ENCODE peak calls at places on chromosomes 6 and 20, in six cellular contexts. One of them, this sample, is unnamed. For H3K4me1 and H3K9me3, the result is how much of the 10 kb centered on the place peaks cover.

GRCh38 chr6:499617-500016 is 108.1 kb downstream of the IRF4 start:
- DNase-seq in tibial nerve: no peak
- DNase-seq in fibroblast of lung: no peak
- DNase-seq in heart left ventricle: no peak
- DNase-seq in IMR-90: no peak
- DNase-seq in left lung: no peak
- DNase-seq in this sample: no peak

GRCh38 chr6:129671442-129672344 is 38.3 kb downstream of the ARHGAP18 start:
- DNase-seq in IMR-90: no peak
- DNase-seq in tibial nerve: no peak
- DNase-seq in fibroblast of lung: no peak
- DNase-seq in left lung: no peak
- DNase-seq in heart left ventricle: no peak
- DNase-seq in this sample: no peak

GRCh38 chr20:49882171-49882970 is 33.0 kb downstream of the SPATA2 start:
- DNase-seq in tibial nerve: no peak
- DNase-seq in fibroblast of lung: no peak
- DNase-seq in heart left ventricle: no peak
- DNase-seq in left lung: no peak
- DNase-seq in IMR-90: no peak
- DNase-seq in this sample: no peak

GRCh38 chr6:131222773-131223172 is 87.5 kb downstream of the AKAP7 start:
- DNase-seq in left lung: no peak
- DNase-seq in tibial nerve: no peak
- DNase-seq in IMR-90: peak
- DNase-seq in fibroblast of lung: no peak
- DNase-seq in heart left ventricle: no peak
- DNase-seq in this sample: no peak

GRCh38 chr6:4647414-4648365 is 128.5 kb upstream of the CDYL start:
- DNase-seq in fibroblast of lung: peak
- DNase-seq in IMR-90: peak
- DNase-seq in left lung: peak
- DNase-seq in heart left ventricle: peak
- DNase-seq in tibial nerve: peak
- DNase-seq in this sample: peak

GRCh38 chr6:52739627-52740026 is 23.6 kb downstream of the GSTA2 start:
- DNase-seq in fibroblast of lung: no peak
- DNase-seq in heart left ventricle: no peak
- DNase-seq in left lung: no peak
- DNase-seq in IMR-90: no peak
- DNase-seq in tibial nerve: no peak
- DNase-seq in this sample: no peak

GRCh38 chr6:30930506-30930905 is 1.5 kb downstream of the SFTA2 start:
- DNase-seq in fibroblast of lung: no peak
- DNase-seq in left lung: no peak
- DNase-seq in tibial nerve: no peak
- DNase-seq in IMR-90: no peak
- DNase-seq in heart left ventricle: no peak
- DNase-seq in this sample: no peak

GRCh38 chr6:96499781-96500180 is 21.8 kb upstream of the UFL1 start:
- DNase-seq in tibial nerve: no peak
- DNase-seq in heart left ventricle: no peak
- DNase-seq in left lung: no peak
- DNase-seq in IMR-90: no peak
- DNase-seq in fibroblast of lung: no peak
- DNase-seq in this sample: no peak

GRCh38 chr6:75759207-75759606 is 10.2 kb downstream of the MYO6 start:
- DNase-seq in tibial nerve: no peak
- DNase-seq in IMR-90: no peak
- DNase-seq in heart left ventricle: no peak
- DNase-seq in left lung: no peak
- DNase-seq in fibroblast of lung: no peak
- DNase-seq in this sample: no peak

GRCh38 chr20:39888310-39888709 is 800.7 kb downstream of the MAFB start:
- DNase-seq in left lung: no peak
- DNase-seq in tibial nerve: no peak
- DNase-seq in fibroblast of lung: no peak
- DNase-seq in IMR-90: no peak
- DNase-seq in heart left ventricle: no peak
- DNase-seq in this sample: no peak

GRCh38 chr6:79225718-79226117 is 8.8 kb downstream of the HMGN3 start:
- DNase-seq in IMR-90: peak
- DNase-seq in heart left ventricle: no peak
- DNase-seq in left lung: no peak
- DNase-seq in fibroblast of lung: no peak
- DNase-seq in tibial nerve: no peak
- DNase-seq in this sample: no peak

GRCh38 chr20:43744966-43745733 is 18.3 kb upstream of the GTSF1L start:
- DNase-seq in IMR-90: no peak
- DNase-seq in fibroblast of lung: no peak
- DNase-seq in left lung: no peak
- DNase-seq in tibial nerve: no peak
- DNase-seq in heart left ventricle: no peak
- DNase-seq in this sample: peak

GRCh38 chr20:62706857-62707256 is 1.8 kb upstream of the NTSR1 start:
- DNase-seq in left lung: peak
- DNase-seq in tibial nerve: no peak
- DNase-seq in IMR-90: no peak
- DNase-seq in heart left ventricle: no peak
- DNase-seq in fibroblast of lung: no peak
- DNase-seq in this sample: no peak

GRCh38 chr20:62706344-62706743 is 2.3 kb upstream of the NTSR1 start:
- DNase-seq in IMR-90: no peak
- DNase-seq in heart left ventricle: no peak
- DNase-seq in fibroblast of lung: no peak
- DNase-seq in left lung: peak
- DNase-seq in tibial nerve: no peak
- DNase-seq in this sample: no peak

GRCh38 chr20:62708591-62709536 is at the start of gene NTSR1:
- DNase-seq in IMR-90: no peak
- DNase-seq in heart left ventricle: no peak
- DNase-seq in tibial nerve: no peak
- DNase-seq in left lung: peak
- DNase-seq in fibroblast of lung: peak
- DNase-seq in this sample: no peak

GRCh38 chr20:62707981-62708521 is 585 bp upstream of the NTSR1 start:
- DNase-seq in tibial nerve: no peak
- DNase-seq in IMR-90: no peak
- DNase-seq in left lung: peak
- DNase-seq in heart left ventricle: no peak
- DNase-seq in fibroblast of lung: no peak
- DNase-seq in this sample: no peak

DNA sequence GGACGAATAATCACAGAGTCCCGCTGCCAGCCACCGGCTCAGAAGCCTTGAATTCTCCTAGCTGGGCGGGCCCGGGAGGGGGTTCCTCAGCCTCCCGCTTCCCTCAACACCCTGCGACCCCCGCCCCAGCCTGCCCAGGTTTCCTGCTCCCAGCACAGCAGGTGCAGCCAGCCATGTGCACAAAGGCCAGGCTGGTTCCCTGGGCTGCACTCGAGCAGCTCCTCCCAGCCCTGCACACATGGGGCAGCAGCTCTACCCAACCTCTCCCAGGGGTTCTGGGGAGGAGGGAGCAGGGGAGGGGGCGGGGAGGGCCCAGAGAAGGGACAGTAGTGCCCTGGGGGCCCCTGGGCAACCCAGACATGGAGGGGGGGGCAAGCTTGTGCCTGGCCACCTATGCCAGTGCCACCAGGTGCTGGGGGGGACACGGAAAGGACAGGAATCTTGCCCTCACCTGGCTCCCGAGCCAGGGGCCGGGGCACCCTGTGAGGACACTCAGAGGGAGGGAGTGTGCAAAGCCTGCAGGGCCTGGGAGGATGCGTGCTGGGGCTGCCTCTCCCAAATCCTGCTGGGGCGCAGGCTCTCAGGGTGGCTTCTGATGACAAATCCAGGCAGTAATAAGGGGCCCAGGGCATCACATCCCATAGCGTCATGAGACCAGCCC is 1.2 kb upstream of the NTSR1 start:
- DNase-seq in heart left ventricle: no peak
- DNase-seq in left lung: peak
- DNase-seq in tibial nerve: no peak
- DNase-seq in fibroblast of lung: no peak
- DNase-seq in IMR-90: no peak
- DNase-seq in this sample: no peak
- H3K4me1 ChIP-seq in heart left ventricle: under half
- H3K4me1 ChIP-seq in left lung: half or more
- H3K4me1 ChIP-seq in tibial nerve: under half
- H3K4me1 ChIP-seq in fibroblast of lung: under half
- H3K4me1 ChIP-seq in IMR-90: under half
- H3K4me1 ChIP-seq in this sample: under half

GRCh38 chr6:32623693-32624092 is 13.5 kb upstream of the HLA-DQA1 start:
- DNase-seq in left lung: no peak
- DNase-seq in heart left ventricle: no peak
- DNase-seq in tibial nerve: no peak
- DNase-seq in fibroblast of lung: no peak
- DNase-seq in IMR-90: no peak
- DNase-seq in this sample: no peak

GRCh38 chr6:32621372-32621771 is 15.8 kb upstream of the HLA-DQA1 start:
- DNase-seq in fibroblast of lung: no peak
- DNase-seq in tibial nerve: no peak
- DNase-seq in left lung: no peak
- DNase-seq in heart left ventricle: no peak
- DNase-seq in IMR-90: no peak
- DNase-seq in this sample: no peak

GRCh38 chr6:32625137-32625536 is 12.1 kb upstream of the HLA-DQA1 start:
- DNase-seq in IMR-90: no peak
- DNase-seq in fibroblast of lung: no peak
- DNase-seq in tibial nerve: no peak
- DNase-seq in heart left ventricle: no peak
- DNase-seq in left lung: no peak
- DNase-seq in this sample: no peak

GRCh38 chr6:32624565-32624964 is 12.6 kb upstream of the HLA-DQA1 start:
- DNase-seq in tibial nerve: no peak
- DNase-seq in IMR-90: no peak
- DNase-seq in heart left ventricle: no peak
- DNase-seq in left lung: no peak
- DNase-seq in fibroblast of lung: no peak
- DNase-seq in this sample: no peak

GRCh38 chr6:32622545-32623401 is 14.4 kb upstream of the HLA-DQA1 start:
- DNase-seq in fibroblast of lung: peak
- DNase-seq in left lung: no peak
- DNase-seq in heart left ventricle: peak
- DNase-seq in tibial nerve: peak
- DNase-seq in IMR-90: peak
- DNase-seq in this sample: peak
- TF ChIP-seq CTCF in fibroblast of lung: peak
- TF ChIP-seq CTCF in left lung: no peak
- TF ChIP-seq CTCF in heart left ventricle: peak
- TF ChIP-seq CTCF in tibial nerve: no peak
- TF ChIP-seq CTCF in IMR-90: peak
- TF ChIP-seq CTCF in this sample: no peak

GRCh38 chr6:13946506-13946905 is 21.8 kb downstream of the RNF182 start:
- DNase-seq in left lung: no peak
- DNase-seq in fibroblast of lung: no peak
- DNase-seq in IMR-90: no peak
- DNase-seq in heart left ventricle: no peak
- DNase-seq in tibial nerve: no peak
- DNase-seq in this sample: no peak
- H3K9me3 ChIP-seq in left lung: under half
- H3K9me3 ChIP-seq in fibroblast of lung: under half
- H3K9me3 ChIP-seq in IMR-90: under half
- H3K9me3 ChIP-seq in heart left ventricle: under half
- H3K9me3 ChIP-seq in tibial nerve: under half
- H3K9me3 ChIP-seq in this sample: under half

DNA sequence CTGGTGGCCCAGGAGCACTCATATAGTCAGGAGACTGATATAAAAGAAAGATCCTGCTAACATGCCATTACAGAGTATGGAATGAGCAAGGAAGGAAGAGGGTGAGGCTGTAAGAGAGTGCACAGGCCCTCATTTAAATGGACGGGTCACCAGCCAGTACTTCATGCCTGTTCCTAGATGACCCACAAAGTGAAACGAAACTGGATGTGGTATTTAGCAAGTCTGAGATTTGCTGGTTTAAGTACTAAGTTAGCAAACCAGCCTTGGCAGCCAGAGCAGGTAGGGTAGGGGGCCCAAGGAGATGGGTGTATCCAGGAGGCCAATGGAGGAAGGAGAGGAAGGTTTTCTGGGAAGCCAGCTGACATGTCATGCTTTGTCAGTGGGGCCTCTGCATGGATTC is 15.9 kb downstream of the NT5E start:
- DNase-seq in heart left ventricle: no peak
- DNase-seq in IMR-90: no peak
- DNase-seq in fibroblast of lung: no peak
- DNase-seq in left lung: no peak
- DNase-seq in tibial nerve: no peak
- DNase-seq in this sample: no peak
- H3K4me1 ChIP-seq in heart left ventricle: under half
- H3K4me1 ChIP-seq in IMR-90: under half
- H3K4me1 ChIP-seq in fibroblast of lung: under half
- H3K4me1 ChIP-seq in left lung: under half
- H3K4me1 ChIP-seq in tibial nerve: under half
- H3K4me1 ChIP-seq in this sample: under half

DNA sequence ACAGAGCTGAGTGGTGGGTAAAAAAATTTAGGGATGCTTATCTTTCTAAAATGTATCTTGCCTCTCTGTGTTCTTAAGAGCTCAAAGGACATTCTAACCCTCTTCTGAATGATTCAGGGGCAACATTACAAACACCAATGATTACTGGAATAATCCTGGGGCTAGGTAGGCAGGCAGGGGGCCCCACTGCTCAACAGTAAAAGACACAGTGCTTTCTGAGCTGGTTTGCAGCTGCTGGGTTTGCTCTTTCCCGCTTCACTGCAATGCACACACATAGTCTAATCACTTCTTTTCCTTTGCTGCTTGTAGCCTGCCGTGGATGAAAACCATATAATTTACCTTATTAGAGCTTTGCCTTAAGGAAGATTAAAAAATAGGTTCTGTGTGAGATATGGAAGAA is 23.9 kb downstream of the CLDN20 start:
- DNase-seq in fibroblast of lung: no peak
- DNase-seq in left lung: no peak
- DNase-seq in tibial nerve: no peak
- DNase-seq in heart left ventricle: no peak
- DNase-seq in IMR-90: no peak
- DNase-seq in this sample: no peak
- TF ChIP-seq CTCF in fibroblast of lung: no peak
- TF ChIP-seq CTCF in left lung: no peak
- TF ChIP-seq CTCF in tibial nerve: no peak
- TF ChIP-seq CTCF in heart left ventricle: no peak
- TF ChIP-seq CTCF in IMR-90: no peak
- TF ChIP-seq CTCF in this sample: no peak

GRCh38 chr20:41142241-41142640 is 4.9 kb downstream of the PLCG1 start:
- DNase-seq in IMR-90: no peak
- DNase-seq in fibroblast of lung: no peak
- DNase-seq in tibial nerve: no peak
- DNase-seq in left lung: no peak
- DNase-seq in heart left ventricle: no peak
- DNase-seq in this sample: no peak

GRCh38 chr20:41138527-41139226 is 1.3 kb downstream of the PLCG1 start:
- DNase-seq in fibroblast of lung: no peak
- DNase-seq in IMR-90: peak
- DNase-seq in tibial nerve: no peak
- DNase-seq in heart left ventricle: no peak
- DNase-seq in left lung: no peak
- DNase-seq in this sample: no peak

GRCh38 chr20:41141153-41141815 is 3.9 kb downstream of the PLCG1 start:
- DNase-seq in IMR-90: peak
- DNase-seq in left lung: no peak
- DNase-seq in heart left ventricle: peak
- DNase-seq in fibroblast of lung: peak
- DNase-seq in tibial nerve: peak
- DNase-seq in this sample: peak

GRCh38 chr20:41139227-41140093 is 2.1 kb downstream of the PLCG1 start:
- DNase-seq in IMR-90: no peak
- DNase-seq in left lung: no peak
- DNase-seq in tibial nerve: no peak
- DNase-seq in heart left ventricle: no peak
- DNase-seq in fibroblast of lung: no peak
- DNase-seq in this sample: no peak

GRCh38 chr20:41140226-41141133 is 3.1 kb downstream of the PLCG1 start:
- DNase-seq in IMR-90: no peak
- DNase-seq in tibial nerve: no peak
- DNase-seq in heart left ventricle: no peak
- DNase-seq in fibroblast of lung: no peak
- DNase-seq in left lung: no peak
- DNase-seq in this sample: no peak
- H3K9me3 ChIP-seq in IMR-90: under half
- H3K9me3 ChIP-seq in tibial nerve: under half
- H3K9me3 ChIP-seq in heart left ventricle: under half
- H3K9me3 ChIP-seq in fibroblast of lung: under half
- H3K9me3 ChIP-seq in left lung: under half
- H3K9me3 ChIP-seq in this sample: under half